ENCODE peak calls at places on chromosomes 7 and 10, in seven cellular contexts. B is K562, T is H9, L is ovary, Q is neural progenitor cell, X is RWPE1, Z is NB4. E is an unnamed sample.

GRCh38 chr10:15384154-15384553 is 13.1 kb upstream of the FAM171A1 start:
- DNase-seq in B (no peak), T (no peak), L (no peak), Q (no peak), X (peak), Z (no peak), E (no peak)

GRCh38 chr10:93390691-93391090 is 91.4 kb downstream of the MYOF start:
- DNase-seq in B (no peak), T (no peak), L (no peak), Q (no peak), X (no peak), Z (no peak), E (no peak)

GRCh38 chr10:66833861-66834260 is 92.0 kb upstream of the LRRTM3 start:
- DNase-seq in B (no peak), T (no peak), L (no peak), Q (peak), X (no peak), Z (no peak), E (no peak)

GRCh38 chr10:5529702-5530411 is 5.1 kb downstream of the CALML3 start:
- DNase-seq in B (no peak), T (no peak), L (no peak), Q (no peak), X (no peak), Z (no peak), E (no peak)

GRCh38 chr10:112313911-112314310 is 30.7 kb downstream of the TECTB start:
- DNase-seq in B (no peak), T (no peak), L (no peak), Q (no peak), X (no peak), Z (no peak), E (no peak)

GRCh38 chr10:27912241-27912640 is 86.6 kb downstream of the ODAD2 start:
- DNase-seq in B (no peak), T (no peak), L (no peak), Q (no peak), X (no peak), Z (no peak), E (no peak)

GRCh38 chr7:105496501-105496900 is 25.6 kb downstream of the PUS7 start:
- DNase-seq in B (no peak), T (no peak), L (no peak), Q (no peak), X (no peak), Z (no peak), E (no peak)

GRCh38 chr10:3942930-3943489 is 158.0 kb upstream of the KLF6 start:
- DNase-seq in B (no peak), T (no peak), L (no peak), Q (no peak), X (no peak), Z (no peak), E (no peak)

GRCh38 chr7:150450491-150450992 is at the start of gene GIMAP8:
- DNase-seq in B (peak), T (no peak), L (no peak), Q (no peak), X (no peak), Z (peak), E (peak)

GRCh38 chr7:103524042-103524907 is 78.3 kb upstream of the SLC26A5 start:
- DNase-seq in B (peak), T (no peak), L (no peak), Q (peak), X (peak), Z (peak), E (no peak)

GRCh38 chr10:14184841-14185500 is 145.8 kb downstream of the FRMD4A start:
- DNase-seq in B (peak), T (no peak), L (no peak), Q (peak), X (peak), Z (peak), E (no peak)

GRCh38 chr10:18005781-18006456 is 54.2 kb downstream of the SLC39A12 start:
- DNase-seq in B (no peak), T (no peak), L (no peak), Q (no peak), X (no peak), Z (no peak), E (no peak)

GRCh38 chr10:95644935-95645334 is 11.6 kb downstream of the ALDH18A1 start:
- DNase-seq in B (peak), T (no peak), L (no peak), Q (no peak), X (no peak), Z (no peak), E (no peak)

GRCh38 chr7:33157781-33158180 is 28.4 kb downstream of the BBS9 start:
- DNase-seq in B (no peak), T (no peak), L (no peak), Q (no peak), X (no peak), Z (no peak), E (no peak)

DNA sequence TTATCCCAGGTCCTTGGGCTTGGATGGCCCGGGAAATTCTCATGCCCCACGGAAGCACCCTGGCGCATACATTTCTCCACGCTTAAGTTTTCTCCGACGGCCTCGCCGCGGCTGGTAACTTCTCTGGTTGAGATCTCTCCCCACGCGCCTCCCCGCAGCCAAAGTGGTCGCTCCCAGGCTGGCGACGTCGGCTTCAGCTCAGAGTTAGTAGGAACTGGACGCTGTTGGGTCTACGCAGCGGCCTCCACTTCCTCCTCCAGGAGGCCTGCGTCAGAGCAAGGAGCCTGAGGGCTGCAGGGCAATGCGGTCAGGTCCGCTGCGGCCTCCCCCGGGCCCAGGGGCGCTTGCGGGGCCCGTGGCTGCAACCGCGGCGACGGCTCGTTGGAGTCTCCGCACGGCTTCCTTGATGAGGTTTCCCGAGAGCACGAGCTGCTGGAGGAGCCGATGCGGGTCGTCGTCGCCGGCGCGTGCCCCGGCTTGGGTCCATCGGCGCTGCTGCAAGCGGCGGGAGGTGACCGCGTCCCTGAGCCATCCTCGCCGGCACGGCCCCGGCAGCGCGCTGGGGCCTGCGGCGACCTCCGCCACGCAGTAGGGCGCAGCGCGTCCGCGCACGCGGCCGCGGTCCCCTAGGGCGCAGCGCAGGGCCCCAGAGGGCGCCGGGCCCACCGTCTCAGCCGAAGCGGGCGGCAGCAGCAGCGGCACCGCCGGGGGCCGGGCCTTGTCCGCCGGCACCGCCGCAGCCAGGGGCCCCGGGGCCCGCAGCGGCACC is 744 bp downstream of the FRAT2 start:
- DNase-seq in B (peak), T (peak), L (peak), Q (peak), X (peak), Z (peak), E (peak)
- TF ChIP-seq CTCF in B (no peak), T (no peak), L (no peak), Q (no peak), X (no peak), Z (no peak), E (no peak)

DNA sequence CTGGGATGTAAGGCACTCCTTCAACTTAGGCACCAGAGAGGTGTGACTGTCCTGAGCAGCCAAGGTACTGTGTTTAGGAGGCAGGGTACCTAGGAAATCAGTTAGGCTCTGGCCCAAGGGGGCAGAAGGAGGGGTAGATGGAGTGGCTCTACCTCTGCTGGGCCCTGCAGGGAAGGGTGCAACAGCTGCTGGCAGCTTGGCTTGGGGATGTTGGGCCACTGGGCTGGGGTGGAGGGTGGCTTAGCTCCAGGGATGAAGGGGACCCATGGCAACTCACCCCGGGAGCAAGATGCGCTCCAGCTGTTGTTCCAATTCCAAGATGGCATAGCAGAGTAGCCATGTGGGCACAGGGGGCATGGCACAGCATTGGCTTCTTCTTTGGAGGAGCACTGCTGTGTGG is 42.1 kb downstream of the NEURL1 start:
- DNase-seq in B (no peak), T (no peak), L (no peak), Q (no peak), X (no peak), Z (no peak), E (no peak)
- TF ChIP-seq CTCF in B (no peak), T (no peak), L (no peak), Q (no peak), X (no peak), Z (no peak), E (no peak)

DNA sequence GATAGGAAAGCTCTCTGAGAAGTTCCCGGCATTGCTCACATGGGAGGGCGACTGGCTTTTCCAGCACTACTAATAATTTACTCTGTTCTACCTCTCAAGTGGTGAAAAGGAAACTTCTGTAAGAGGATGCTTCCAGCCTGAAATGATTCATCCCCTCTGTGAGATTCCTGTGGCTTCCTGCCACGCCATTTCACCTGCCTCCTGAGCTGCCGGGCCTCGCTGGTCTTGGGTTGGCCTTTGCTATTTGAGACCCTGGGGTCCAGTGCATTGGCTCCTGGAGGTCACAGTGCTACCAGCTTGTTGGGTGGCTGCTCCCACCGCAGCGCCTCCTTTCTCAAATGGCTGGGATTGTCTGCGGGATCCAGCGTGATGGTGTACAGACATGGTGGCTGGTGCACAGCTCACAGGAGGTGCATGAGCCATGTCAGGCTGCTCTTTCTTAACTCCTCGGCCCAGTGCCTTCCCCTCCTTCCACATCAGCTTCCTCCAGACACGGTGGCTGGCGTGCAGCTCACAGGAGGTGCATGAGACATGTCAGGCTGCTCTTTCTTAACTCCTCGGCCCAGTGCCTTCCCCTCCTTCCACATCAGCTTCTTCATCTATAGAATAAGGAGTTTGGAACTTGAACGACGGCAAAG is 42.9 kb upstream of the PCBD1 start:
- DNase-seq in B (no peak), T (no peak), L (no peak), Q (no peak), X (peak), Z (no peak), E (no peak)
- TF ChIP-seq CTCF in B (no peak), T (no peak), L (no peak), Q (no peak), X (no peak), Z (no peak), E (no peak)

DNA sequence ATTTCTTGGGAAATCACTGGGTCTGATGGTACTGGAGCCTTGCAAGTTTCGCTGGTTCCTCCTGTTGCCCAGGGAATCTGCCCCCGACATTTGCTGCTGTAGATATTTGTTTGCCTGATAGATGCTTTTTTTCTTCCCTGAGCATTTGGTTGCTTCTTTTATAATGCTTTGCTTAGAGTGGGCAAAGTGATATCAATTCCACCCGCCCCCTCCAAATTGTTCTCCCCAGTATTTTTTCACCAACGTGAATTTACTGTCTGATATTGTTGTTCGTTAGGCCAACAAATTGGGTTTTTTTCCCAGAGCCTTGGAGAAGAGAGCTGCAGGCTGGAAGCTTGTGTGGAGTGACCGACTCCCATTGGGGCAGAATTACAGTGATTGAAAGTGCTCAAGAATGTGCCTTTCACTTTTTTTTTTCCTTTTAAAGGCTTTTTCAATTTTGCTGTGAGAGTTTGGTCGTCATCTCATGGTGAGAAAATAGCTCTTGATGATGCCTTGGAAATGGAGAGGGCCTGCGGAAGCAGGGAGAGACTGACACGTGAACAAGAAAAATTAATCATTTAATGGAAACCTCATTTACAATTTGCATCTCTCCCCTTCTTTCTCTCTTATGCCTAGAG is 2.5 kb downstream of the GRK5 start:
- DNase-seq in B (no peak), T (no peak), L (no peak), Q (no peak), X (no peak), Z (no peak), E (no peak)
- TF ChIP-seq CTCF in B (no peak), T (peak), L (no peak), Q (no peak), X (peak), Z (no peak), E (peak)

GRCh38 chr7:157228864-157229422 is 90.2 kb downstream of the UBE3C start:
- DNase-seq in B (no peak), T (peak), L (no peak), Q (peak), X (no peak), Z (peak), E (peak)
- TF ChIP-seq CTCF in B (peak), T (peak), L (no peak), Q (peak), X (peak), Z (peak), E (no peak)

GRCh38 chr10:75651452-75651851 is 220.0 kb downstream of the LRMDA start:
- DNase-seq in B (no peak), T (peak), L (no peak), Q (peak), X (no peak), Z (peak), E (no peak)
- TF ChIP-seq CTCF in B (no peak), T (peak), L (no peak), Q (peak), X (no peak), Z (peak), E (no peak)

DNA sequence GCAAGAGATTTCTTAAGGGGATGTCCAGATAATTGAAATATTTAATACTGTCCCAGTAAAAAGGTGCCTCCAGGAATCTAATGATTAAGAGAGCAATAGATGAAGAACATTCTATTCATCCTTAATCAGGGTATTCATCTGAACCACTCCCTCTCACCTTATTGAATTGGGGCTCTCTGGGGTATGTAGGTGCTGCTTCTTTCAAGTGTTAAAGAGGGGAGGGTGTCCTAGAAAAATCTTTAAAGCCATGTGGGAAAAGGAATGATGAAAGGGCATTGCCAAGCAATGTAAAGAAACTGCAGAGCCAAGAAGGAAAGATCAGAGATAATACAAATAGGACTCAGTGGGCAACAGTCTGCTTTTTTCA is 12.9 kb upstream of the HERC4 start:
- DNase-seq in B (no peak), T (no peak), L (no peak), Q (no peak), X (no peak), Z (no peak), E (no peak)
- TF ChIP-seq CTCF in B (no peak), T (no peak), L (no peak), Q (no peak), X (no peak), Z (no peak), E (no peak)

GRCh38 chr7:54782314-54782713 is 23.3 kb upstream of the SEC61G start:
- DNase-seq in B (no peak), T (no peak), L (no peak), Q (no peak), X (no peak), Z (no peak), E (no peak)

GRCh38 chr7:54785261-54785660 is 26.2 kb upstream of the SEC61G start:
- DNase-seq in B (no peak), T (no peak), L (no peak), Q (no peak), X (peak), Z (no peak), E (no peak)

GRCh38 chr7:54782829-54783228 is 23.8 kb upstream of the SEC61G start:
- DNase-seq in B (no peak), T (no peak), L (no peak), Q (peak), X (no peak), Z (no peak), E (no peak)

GRCh38 chr7:54781356-54781912 is 22.4 kb upstream of the SEC61G start:
- DNase-seq in B (no peak), T (no peak), L (no peak), Q (no peak), X (no peak), Z (no peak), E (no peak)

DNA sequence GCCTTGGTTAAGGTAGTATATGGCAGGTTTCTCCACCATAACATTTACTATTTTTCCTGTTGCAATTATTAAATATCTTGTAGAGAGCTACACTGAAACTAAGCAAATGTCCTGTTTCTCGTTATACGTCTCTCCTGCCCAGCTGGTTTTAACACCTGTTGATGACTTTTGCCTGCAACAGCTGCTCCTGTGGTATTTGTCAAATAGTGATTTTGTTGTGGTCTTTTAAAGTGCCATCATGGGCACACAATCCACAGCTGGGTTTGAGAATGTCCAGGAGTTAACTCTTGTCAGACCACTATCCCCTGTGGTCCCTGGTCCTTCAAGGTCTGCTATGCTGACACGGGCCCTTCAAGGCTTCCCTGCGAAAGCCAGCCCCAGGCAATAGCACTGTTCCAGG is 24.9 kb upstream of the SEC61G start:
- DNase-seq in B (no peak), T (no peak), L (no peak), Q (no peak), X (no peak), Z (no peak), E (no peak)
- TF ChIP-seq CTCF in B (no peak), T (no peak), L (no peak), Q (no peak), X (no peak), Z (no peak), E (no peak)

DNA sequence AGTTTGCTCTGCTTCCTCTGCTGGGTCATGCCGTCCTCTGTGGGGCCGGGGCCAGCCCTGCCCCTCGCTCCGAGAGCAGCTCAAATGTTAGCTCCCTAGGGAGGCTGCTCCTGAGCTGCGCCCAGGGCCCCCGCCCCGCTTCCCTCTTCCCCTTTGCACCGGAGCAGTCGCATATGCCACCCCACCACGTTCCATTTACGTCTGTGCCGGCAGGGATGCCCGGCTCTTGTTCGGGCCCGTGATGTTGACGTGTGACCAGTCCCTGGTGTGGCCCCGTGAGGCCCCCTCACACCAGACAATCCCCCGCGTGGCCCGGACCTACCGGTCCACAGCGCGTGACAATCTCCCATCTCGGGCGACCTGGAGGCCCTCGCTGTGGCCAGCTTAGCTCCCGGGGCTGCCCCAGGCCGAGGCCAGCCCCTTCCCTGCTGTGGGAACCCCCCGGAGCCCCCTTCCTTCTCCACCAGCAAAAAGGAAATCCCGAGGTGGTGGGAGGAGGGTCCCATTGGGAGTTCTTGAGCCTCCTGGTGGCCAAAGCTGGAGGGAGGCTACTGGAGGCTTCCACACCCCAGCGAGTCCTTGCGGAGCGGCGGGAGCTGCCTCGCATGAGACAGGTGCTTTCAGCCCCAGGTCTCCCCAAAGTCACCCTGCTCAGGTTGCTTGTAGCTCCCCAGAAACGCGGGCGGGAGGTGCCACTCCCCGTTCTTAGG is 15.2 kb downstream of the FAM20C start:
- DNase-seq in B (no peak), T (peak), L (no peak), Q (peak), X (no peak), Z (no peak), E (peak)
- TF ChIP-seq CTCF in B (no peak), T (peak), L (no peak), Q (peak), X (no peak), Z (no peak), E (peak)